ENCODE peak calls at places on chromosomes 4 and X, in seven cellular contexts. L is HEK293T, B is WTC11, E is GM12878, D is K562, Q is H1, U is HepG2. V is an unnamed sample.

GRCh38 chr4:4914059-4914820 is 54.8 kb downstream of the MSX1 start:
- DNase-seq in L (no peak), B (no peak), E (no peak), D (no peak), Q (no peak), U (no peak), V (no peak)

GRCh38 chr4:142497606-142498005 is 348.5 kb downstream of the INPP4B start:
- DNase-seq in L (no peak), B (no peak), E (no peak), D (no peak), Q (no peak), U (no peak), V (no peak)

GRCh38 chr4:67393007-67393406 is 152.3 kb downstream of the CENPC start:
- DNase-seq in L (no peak), B (no peak), E (no peak), D (no peak), Q (no peak), U (peak; percentile 4), V (no peak)

GRCh38 chr4:20840648-20841190 is 140.5 kb downstream of the PACRGL start:
- DNase-seq in L (no peak), B (no peak), E (no peak), D (no peak), Q (no peak), U (no peak), V (no peak)

GRCh38 chrX:75547137-75547536 is 24.3 kb upstream of the ZDHHC15 start:
- DNase-seq in L (no peak), B (no peak), E (no peak), D (no peak), Q (no peak), U (no peak), V (no peak)

GRCh38 chr4:98659106-98659592 is 738 bp upstream of the TSPAN5 start:
- DNase-seq in L (no peak), B (peak; percentile 43), E (no peak), D (no peak), Q (no peak), U (no peak), V (no peak)

GRCh38 chrX:1582686-1583437 is 8.5 kb upstream of the AKAP17A start:
- DNase-seq in L (no peak), B (no peak), E (no peak), D (peak; percentile 17), Q (no peak), U (peak; percentile 63), V (peak; percentile 55)

GRCh38 chr4:180827610-180828009 is 1415.6 kb upstream of the TENM3 start:
- DNase-seq in L (no peak), B (no peak), E (no peak), D (no peak), Q (no peak), U (no peak), V (no peak)

GRCh38 chr4:972651-973424 is 531 bp downstream of the DGKQ start:
- DNase-seq in L (peak; percentile 53), B (peak; percentile 46), E (no peak), D (peak; percentile 43), Q (no peak), U (no peak), V (no peak)

GRCh38 chr4:121998024-121998423 is 46.2 kb upstream of the TRPC3 start:
- DNase-seq in L (no peak), B (peak; percentile 31), E (no peak), D (no peak), Q (no peak), U (no peak), V (no peak)

GRCh38 chr4:175033162-175033561 is 115.0 kb downstream of the ADAM29 start:
- DNase-seq in L (no peak), B (no peak), E (no peak), D (no peak), Q (no peak), U (no peak), V (no peak)

GRCh38 chrX:17798921-17799320 is 61.6 kb downstream of the SCML1 start:
- DNase-seq in L (no peak), B (no peak), E (no peak), D (no peak), Q (no peak), U (no peak), V (no peak)

GRCh38 chr4:111707491-111707890 is 437.8 kb upstream of the FAM241A start:
- DNase-seq in L (no peak), B (no peak), E (no peak), D (no peak), Q (no peak), U (no peak), V (no peak)

GRCh38 chrX:121570072-121570841 is 522.8 kb downstream of the GLUD2 start:
- DNase-seq in L (no peak), B (no peak), E (no peak), D (no peak), Q (no peak), U (no peak), V (no peak)

DNA sequence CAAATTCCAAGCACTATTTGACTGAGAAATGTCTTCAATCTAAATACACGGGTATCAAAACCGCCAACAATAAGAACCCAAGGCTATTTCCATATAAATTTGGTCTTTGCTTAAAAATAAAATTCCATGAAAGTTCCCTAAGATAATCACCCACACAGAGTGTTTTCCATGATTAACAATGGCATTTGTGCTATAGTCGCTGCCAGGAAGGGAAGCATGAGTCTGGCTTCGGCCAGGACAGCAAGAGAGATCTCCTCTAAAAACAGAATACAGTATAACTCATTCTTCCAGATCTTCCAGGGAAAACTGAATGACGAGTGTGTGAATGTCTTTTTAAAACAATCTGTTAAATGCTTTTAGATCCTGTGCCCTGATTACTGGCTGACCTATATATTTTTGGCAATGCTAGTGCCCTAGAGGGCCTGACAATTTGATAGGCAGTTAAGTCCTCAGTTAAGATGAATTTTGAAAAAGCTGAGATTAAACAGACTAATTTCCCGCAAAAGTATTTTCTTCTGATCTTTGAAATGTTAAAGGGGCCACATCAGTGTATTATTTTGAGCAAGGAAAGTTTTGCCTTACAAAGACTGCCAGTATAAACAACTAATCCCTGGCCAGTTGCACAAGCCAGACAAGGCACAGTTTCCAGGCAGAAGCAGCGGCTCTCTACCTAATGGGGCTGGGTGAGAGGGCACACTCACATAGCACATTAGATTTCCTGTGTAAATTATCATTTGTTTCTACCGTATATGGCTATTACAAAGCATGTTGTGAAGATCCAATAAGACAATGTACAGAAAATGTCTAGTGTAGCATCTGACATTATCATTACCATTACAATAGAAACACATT is 127.4 kb downstream of the DCHS2 start:
- DNase-seq in L (no peak), B (no peak), E (no peak), D (no peak), Q (no peak), U (no peak), V (no peak)
- TF ChIP-seq SP1 in L (no peak), B (no peak), E (no peak), D (no peak), Q (no peak), U (no peak), V (no peak)

GRCh38 chrX:149398027-149398426 is 107.1 kb downstream of the IDS start:
- DNase-seq in L (no peak), B (peak; percentile 21), E (no peak), D (no peak), Q (peak; percentile 17), U (no peak), V (no peak)

DNA sequence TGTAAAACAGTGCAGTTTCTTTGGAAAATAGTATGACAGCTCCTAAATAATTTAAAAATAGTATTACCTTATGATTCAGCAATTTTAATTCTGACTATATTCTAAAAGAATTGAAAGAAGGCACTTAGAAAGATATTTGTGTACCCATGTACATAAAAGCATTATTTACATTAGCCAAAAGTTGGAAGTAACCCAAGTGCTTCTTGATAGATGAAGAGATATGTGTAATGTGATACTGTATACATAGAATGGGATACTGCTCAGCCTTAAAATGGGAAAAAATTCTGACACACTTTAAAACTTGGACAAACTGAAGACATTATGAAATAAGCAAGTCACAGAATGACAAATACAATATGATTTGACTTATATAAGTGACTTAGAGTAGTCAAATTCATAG is 112.2 kb downstream of the IDS start:
- DNase-seq in L (no peak), B (no peak), E (no peak), D (no peak), Q (no peak), U (peak; percentile 0), V (no peak)
- TF ChIP-seq SP1 in L (no peak), B (no peak), E (no peak), D (no peak), Q (no peak), U (no peak), V (no peak)

DNA sequence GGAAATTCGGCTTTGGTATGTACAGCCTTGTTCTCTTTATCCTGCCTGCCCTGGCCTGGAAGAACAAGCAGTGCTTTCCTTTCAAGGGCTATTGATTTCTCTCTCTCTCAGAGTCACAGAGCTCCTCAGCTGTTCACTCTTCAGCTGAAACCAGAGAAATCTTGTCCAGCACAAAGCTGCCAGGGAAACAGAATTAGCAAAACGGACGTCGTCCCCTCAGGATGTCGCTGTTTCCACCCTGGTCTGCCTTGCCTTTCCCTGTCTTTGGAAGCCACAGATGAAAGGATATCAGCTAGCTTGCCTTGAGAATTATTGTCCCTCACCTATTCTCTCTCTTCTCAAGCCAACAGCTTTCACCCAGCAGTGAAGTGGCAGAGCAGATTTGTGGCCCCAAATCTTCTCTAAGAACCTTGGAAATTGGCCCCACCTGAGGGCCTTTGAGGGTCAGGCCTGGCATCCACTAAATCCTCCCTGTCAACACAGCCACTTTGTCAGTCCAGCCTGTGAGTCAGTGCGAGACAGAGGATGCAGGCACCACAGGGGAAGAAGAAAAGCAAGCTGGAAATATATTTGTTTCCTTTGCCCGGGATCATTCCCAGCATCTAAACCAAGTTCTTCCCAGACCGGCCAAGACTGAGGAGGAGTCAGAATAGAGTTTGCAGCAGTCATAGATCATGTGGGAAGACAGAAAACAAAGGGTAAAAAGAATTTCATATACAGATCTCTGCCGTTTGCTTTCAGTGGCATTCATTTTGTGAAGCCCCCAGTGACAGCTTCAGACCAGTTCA is 63.8 kb upstream of the MTM1 start:
- DNase-seq in L (no peak), B (no peak), E (no peak), D (no peak), Q (no peak), U (no peak), V (no peak)
- TF ChIP-seq SP1 in L (no peak), B (no peak), E (no peak), D (no peak), Q (no peak), U (no peak), V (no peak)

GRCh38 chr4:39682133-39682532 is 15.8 kb upstream of the UBE2K start:
- DNase-seq in L (no peak), B (no peak), E (no peak), D (no peak), Q (no peak), U (no peak), V (no peak)
- TF ChIP-seq SP1 in L (no peak), B (no peak), E (no peak), D (no peak), Q (no peak), U (no peak), V (no peak)

GRCh38 chr4:6504900-6505496 is 32.6 kb upstream of the PPP2R2C start:
- DNase-seq in L (no peak), B (no peak), E (no peak), D (no peak), Q (no peak), U (no peak), V (no peak)
- TF ChIP-seq SP1 in L (no peak), B (no peak), E (no peak), D (no peak), Q (no peak), U (no peak), V (no peak)

V was measured in HCT116.